ENCODE peak calls at places on chromosomes 1 and 21, in four cellular contexts. X is GM23248, D is ELR, U is LoVo. P is an unnamed sample.
A peak's percentile ranks its signal among the peaks of the same experiment; 100 is the strongest.

GRCh38 chr1:19374926-19375325 is 62.8 kb downstream of the SLC66A1 start:
- DNase-seq in U (no peak), D (no peak), X (no peak), P (no peak)

GRCh38 chr21:35525443-35525842 is 476.3 kb upstream of the RUNX1 start:
- DNase-seq in X (peak; percentile 33), D (peak; percentile 64), U (no peak), P (no peak)

GRCh38 chr1:20540281-20540680 is 12.1 kb upstream of the FAM43B start:
- DNase-seq in D (peak; percentile 15), U (no peak), X (peak; percentile 52), P (no peak)

GRCh38 chr1:241608379-241609033 is 31.7 kb downstream of the CHML start:
- DNase-seq in D (peak; percentile 89), U (no peak), X (peak; percentile 58), P (peak; percentile 42)

GRCh38 chr1:201933840-201934430 is 12.4 kb downstream of the LMOD1 start:
- DNase-seq in U (no peak), D (peak; percentile 49), X (peak; percentile 29), P (no peak)

GRCh38 chr1:15272009-15272781 is 25.2 kb downstream of the FHAD1 start:
- DNase-seq in D (peak; percentile 86), U (peak; percentile 79), X (peak; percentile 90), P (peak; percentile 62)

GRCh38 chr21:43266534-43266933 is 97.7 kb downstream of the CRYAA start:
- DNase-seq in D (no peak), X (peak; percentile 57), U (no peak), P (no peak)

GRCh38 chr1:17301767-17302166 is 6.2 kb upstream of the PADI4 start:
- DNase-seq in X (no peak), D (no peak), U (no peak), P (peak; percentile 13)

GRCh38 chr1:17550684-17551584 is 11.4 kb downstream of the ARHGEF10L start:
- DNase-seq in D (peak; percentile 34), X (peak; percentile 27), U (no peak), P (peak; percentile 89)

GRCh38 chr1:190491404-190491803 is 13.7 kb upstream of the BRINP3 start:
- DNase-seq in X (no peak), U (no peak), D (no peak), P (no peak)

GRCh38 chr21:23356905-23357304 is 2250.4 kb downstream of the MRPL39 start:
- DNase-seq in D (no peak), X (no peak), U (no peak), P (no peak)

GRCh38 chr1:111789077-111789476 is 33.4 kb downstream of the DDX20 start:
- DNase-seq in D (no peak), X (peak; percentile 56), U (no peak), P (no peak)

GRCh38 chr1:154941332-154941995 is 4.9 kb upstream of the PMVK start:
- DNase-seq in U (no peak), X (no peak), D (no peak), P (no peak)

GRCh38 chr1:17251699-17252376 is 2.9 kb downstream of the PADI3 start:
- DNase-seq in X (peak; percentile 49), D (peak; percentile 80), U (no peak), P (no peak)

GRCh38 chr1:69567847-69568434 is at the start of gene LRRC7:
- DNase-seq in U (no peak), D (peak; percentile 1), X (peak; percentile 31), P (peak; percentile 19)

GRCh38 chr1:235018720-235019444 is 109.8 kb downstream of the TOMM20 start:
- DNase-seq in U (no peak), D (no peak), X (no peak), P (no peak)

GRCh38 chr1:182580736-182581135 is 8.3 kb downstream of the RNASEL start:
- DNase-seq in D (no peak), X (no peak), U (no peak), P (no peak)

GRCh38 chr1:9690440-9691107 is 39.0 kb downstream of the PIK3CD start:
- DNase-seq in X (no peak), D (peak; percentile 34), U (no peak), P (no peak)

GRCh38 chr1:150808134-150808533 is at the start of gene CTSK:
- DNase-seq in U (no peak), X (peak; percentile 77), D (peak; percentile 25), P (no peak)

GRCh38 chr1:22241250-22241649 is 98.4 kb upstream of the WNT4 start:
- DNase-seq in D (no peak), U (no peak), X (no peak), P (no peak)

GRCh38 chr1:248805905-248806304 is 19.8 kb downstream of the SH3BP5L start:
- DNase-seq in D (peak; percentile 21), X (no peak), U (no peak), P (no peak)

GRCh38 chr1:225944951-225945350 is 3.9 kb upstream of the LEFTY2 start:
- DNase-seq in X (no peak), D (no peak), U (no peak), P (no peak)

GRCh38 chr21:26041441-26042180 is 129.0 kb downstream of the APP start:
- DNase-seq in X (peak; percentile 68), U (no peak), D (peak; percentile 9), P (no peak)

GRCh38 chr1:155105604-155106011 is 22.1 kb upstream of the EFNA1 start:
- DNase-seq in U (no peak), X (no peak), D (no peak), P (no peak)

GRCh38 chr1:117368116-117369108 is 1.2 kb downstream of the MAN1A2 start:
- DNase-seq in X (peak; percentile 67), U (no peak), D (peak; percentile 57), P (peak; percentile 33)

GRCh38 chr1:212124891-212125582 is 89.5 kb downstream of the DTL start:
- DNase-seq in D (peak; percentile 30), X (peak; percentile 21), U (no peak), P (no peak)

GRCh38 chr1:30966690-30967369 is 58.3 kb upstream of the SDC3 start:
- DNase-seq in D (peak; percentile 77), X (peak; percentile 73), U (no peak), P (peak; percentile 53)

GRCh38 chr1:152107289-152107983 is 7.8 kb downstream of the TCHH start:
- DNase-seq in U (peak; percentile 68), D (no peak), X (peak; percentile 62), P (no peak)

GRCh38 chr21:21715286-21715969 is 717.2 kb downstream of the NCAM2 start:
- DNase-seq in U (no peak), D (peak; percentile 97), X (peak; percentile 81), P (no peak)

GRCh38 chr1:177898377-177898648 is 71.5 kb downstream of the SEC16B start:
- DNase-seq in X (no peak), D (no peak), U (no peak), P (no peak)

P was measured in Caki2.